ENCODE peak calls at places on chromosome 11, in ten cellular contexts. One of them, this sample, is unnamed.
A peak's percentile ranks its signal among the peaks of the same experiment; 100 is the strongest.

GRCh38 chr11:78574386-78575381 is at the start of gene NARS2:
- DNase-seq in CD8-positive, alpha-beta memory T cell: peak; percentile 95
- DNase-seq in adipocyte: peak; percentile 99
- DNase-seq in PC-3: peak; percentile 99
- DNase-seq in right atrium auricular region: peak; percentile 98
- DNase-seq in CD8-positive, alpha-beta T cell: peak; percentile 97
- DNase-seq in pancreas: peak; percentile 98
- DNase-seq in tibial nerve: peak; percentile 99
- DNase-seq in fibroblast of lung: peak; percentile 95
- DNase-seq in hepatocyte: peak; percentile 98
- DNase-seq in this sample: peak; percentile 98

GRCh38 chr11:100594320-100594719 is 92.8 kb upstream of the ARHGAP42 start:
- DNase-seq in CD8-positive, alpha-beta memory T cell: no peak
- DNase-seq in adipocyte: no peak
- DNase-seq in PC-3: no peak
- DNase-seq in right atrium auricular region: no peak
- DNase-seq in CD8-positive, alpha-beta T cell: no peak
- DNase-seq in pancreas: no peak
- DNase-seq in tibial nerve: no peak
- DNase-seq in fibroblast of lung: no peak
- DNase-seq in hepatocyte: no peak
- DNase-seq in this sample: no peak

GRCh38 chr11:104870910-104871309 is 27.4 kb downstream of the CASP12 start:
- DNase-seq in CD8-positive, alpha-beta memory T cell: no peak
- DNase-seq in adipocyte: peak; percentile 71
- DNase-seq in PC-3: no peak
- DNase-seq in right atrium auricular region: no peak
- DNase-seq in CD8-positive, alpha-beta T cell: no peak
- DNase-seq in pancreas: no peak
- DNase-seq in tibial nerve: no peak
- DNase-seq in fibroblast of lung: peak; percentile 83
- DNase-seq in hepatocyte: no peak
- DNase-seq in this sample: peak; percentile 3

GRCh38 chr11:70381872-70382842 is 16.2 kb upstream of the CTTN start:
- DNase-seq in CD8-positive, alpha-beta memory T cell: no peak
- DNase-seq in adipocyte: peak; percentile 66
- DNase-seq in PC-3: no peak
- DNase-seq in right atrium auricular region: no peak
- DNase-seq in CD8-positive, alpha-beta T cell: no peak
- DNase-seq in pancreas: no peak
- DNase-seq in tibial nerve: no peak
- DNase-seq in fibroblast of lung: peak; percentile 87
- DNase-seq in hepatocyte: no peak
- DNase-seq in this sample: peak; percentile 86

GRCh38 chr11:106091480-106092123 is 14.1 kb downstream of the AASDHPPT start:
- DNase-seq in CD8-positive, alpha-beta memory T cell: no peak
- DNase-seq in adipocyte: peak; percentile 85
- DNase-seq in PC-3: peak; percentile 65
- DNase-seq in right atrium auricular region: no peak
- DNase-seq in CD8-positive, alpha-beta T cell: no peak
- DNase-seq in pancreas: no peak
- DNase-seq in tibial nerve: no peak
- DNase-seq in fibroblast of lung: peak; percentile 88
- DNase-seq in hepatocyte: peak; percentile 11
- DNase-seq in this sample: peak; percentile 79

GRCh38 chr11:115896084-115896483 is 391.9 kb upstream of the CADM1 start:
- DNase-seq in CD8-positive, alpha-beta memory T cell: no peak
- DNase-seq in adipocyte: no peak
- DNase-seq in PC-3: no peak
- DNase-seq in right atrium auricular region: no peak
- DNase-seq in CD8-positive, alpha-beta T cell: no peak
- DNase-seq in pancreas: no peak
- DNase-seq in tibial nerve: no peak
- DNase-seq in fibroblast of lung: no peak
- DNase-seq in hepatocyte: no peak
- DNase-seq in this sample: no peak

GRCh38 chr11:75324189-75324588 is 27.3 kb downstream of the ARRB1 start:
- DNase-seq in CD8-positive, alpha-beta memory T cell: no peak
- DNase-seq in adipocyte: no peak
- DNase-seq in PC-3: no peak
- DNase-seq in right atrium auricular region: no peak
- DNase-seq in CD8-positive, alpha-beta T cell: no peak
- DNase-seq in pancreas: no peak
- DNase-seq in tibial nerve: no peak
- DNase-seq in fibroblast of lung: no peak
- DNase-seq in hepatocyte: no peak
- DNase-seq in this sample: no peak

GRCh38 chr11:76237914-76238313 is 31.6 kb upstream of the WNT11 start:
- DNase-seq in CD8-positive, alpha-beta memory T cell: no peak
- DNase-seq in adipocyte: peak; percentile 18
- DNase-seq in PC-3: peak; percentile 37
- DNase-seq in right atrium auricular region: no peak
- DNase-seq in CD8-positive, alpha-beta T cell: no peak
- DNase-seq in pancreas: no peak
- DNase-seq in tibial nerve: no peak
- DNase-seq in fibroblast of lung: no peak
- DNase-seq in hepatocyte: peak; percentile 37
- DNase-seq in this sample: peak; percentile 37

GRCh38 chr11:125583496-125583895 is 9.2 kb upstream of the STT3A start:
- DNase-seq in CD8-positive, alpha-beta memory T cell: no peak
- DNase-seq in adipocyte: no peak
- DNase-seq in PC-3: no peak
- DNase-seq in right atrium auricular region: no peak
- DNase-seq in CD8-positive, alpha-beta T cell: no peak
- DNase-seq in pancreas: no peak
- DNase-seq in tibial nerve: no peak
- DNase-seq in fibroblast of lung: no peak
- DNase-seq in hepatocyte: no peak
- DNase-seq in this sample: no peak

GRCh38 chr11:117511483-117511934 is 183.9 kb downstream of the CEP164 start:
- DNase-seq in CD8-positive, alpha-beta memory T cell: no peak
- DNase-seq in adipocyte: no peak
- DNase-seq in PC-3: no peak
- DNase-seq in right atrium auricular region: no peak
- DNase-seq in CD8-positive, alpha-beta T cell: no peak
- DNase-seq in pancreas: no peak
- DNase-seq in tibial nerve: no peak
- DNase-seq in fibroblast of lung: no peak
- DNase-seq in hepatocyte: no peak
- DNase-seq in this sample: no peak

GRCh38 chr11:90243534-90243933 is 20.7 kb upstream of the CHORDC1 start:
- DNase-seq in CD8-positive, alpha-beta memory T cell: no peak
- DNase-seq in adipocyte: no peak
- DNase-seq in PC-3: no peak
- DNase-seq in right atrium auricular region: no peak
- DNase-seq in CD8-positive, alpha-beta T cell: no peak
- DNase-seq in pancreas: no peak
- DNase-seq in tibial nerve: no peak
- DNase-seq in fibroblast of lung: no peak
- DNase-seq in hepatocyte: no peak
- DNase-seq in this sample: no peak

GRCh38 chr11:130622126-130622525 is 173.7 kb downstream of the ADAMTS15 start:
- DNase-seq in CD8-positive, alpha-beta memory T cell: no peak
- DNase-seq in adipocyte: no peak
- DNase-seq in PC-3: peak; percentile 42
- DNase-seq in right atrium auricular region: no peak
- DNase-seq in CD8-positive, alpha-beta T cell: no peak
- DNase-seq in pancreas: no peak
- DNase-seq in tibial nerve: no peak
- DNase-seq in fibroblast of lung: no peak
- DNase-seq in hepatocyte: no peak
- DNase-seq in this sample: no peak

GRCh38 chr11:123558536-123559315 is 95.7 kb downstream of the SCN3B start:
- DNase-seq in CD8-positive, alpha-beta memory T cell: no peak
- DNase-seq in adipocyte: no peak
- DNase-seq in PC-3: no peak
- DNase-seq in right atrium auricular region: no peak
- DNase-seq in CD8-positive, alpha-beta T cell: no peak
- DNase-seq in pancreas: no peak
- DNase-seq in tibial nerve: no peak
- DNase-seq in fibroblast of lung: peak; percentile 30
- DNase-seq in hepatocyte: no peak
- DNase-seq in this sample: no peak

GRCh38 chr11:83156150-83156995 is 558 bp upstream of the PCF11 start:
- DNase-seq in CD8-positive, alpha-beta memory T cell: peak; percentile 99
- DNase-seq in adipocyte: no peak
- DNase-seq in PC-3: peak; percentile 100
- DNase-seq in right atrium auricular region: peak; percentile 100
- DNase-seq in CD8-positive, alpha-beta T cell: peak; percentile 99
- DNase-seq in pancreas: peak; percentile 98
- DNase-seq in tibial nerve: peak; percentile 98
- DNase-seq in fibroblast of lung: peak; percentile 100
- DNase-seq in hepatocyte: peak; percentile 99
- DNase-seq in this sample: peak; percentile 100

GRCh38 chr11:17927643-17928343 is 85.1 kb downstream of the SERGEF start:
- DNase-seq in CD8-positive, alpha-beta memory T cell: no peak
- DNase-seq in adipocyte: peak; percentile 93
- DNase-seq in PC-3: no peak
- DNase-seq in right atrium auricular region: no peak
- DNase-seq in CD8-positive, alpha-beta T cell: no peak
- DNase-seq in pancreas: no peak
- DNase-seq in tibial nerve: no peak
- DNase-seq in fibroblast of lung: no peak
- DNase-seq in hepatocyte: peak; percentile 16
- DNase-seq in this sample: peak; percentile 67

GRCh38 chr11:24645563-24645962 is 148.7 kb downstream of the LUZP2 start:
- DNase-seq in CD8-positive, alpha-beta memory T cell: no peak
- DNase-seq in adipocyte: no peak
- DNase-seq in PC-3: no peak
- DNase-seq in right atrium auricular region: no peak
- DNase-seq in CD8-positive, alpha-beta T cell: no peak
- DNase-seq in pancreas: no peak
- DNase-seq in tibial nerve: no peak
- DNase-seq in fibroblast of lung: no peak
- DNase-seq in hepatocyte: no peak
- DNase-seq in this sample: no peak

GRCh38 chr11:15826826-15827225 is 529.5 kb downstream of the SOX6 start:
- DNase-seq in CD8-positive, alpha-beta memory T cell: no peak
- DNase-seq in adipocyte: peak; percentile 35
- DNase-seq in PC-3: no peak
- DNase-seq in right atrium auricular region: no peak
- DNase-seq in CD8-positive, alpha-beta T cell: no peak
- DNase-seq in pancreas: no peak
- DNase-seq in tibial nerve: peak; percentile 18
- DNase-seq in fibroblast of lung: no peak
- DNase-seq in hepatocyte: peak; percentile 56
- DNase-seq in this sample: peak; percentile 24

GRCh38 chr11:60378359-60378758 is at the start of gene MS4A7:
- DNase-seq in CD8-positive, alpha-beta memory T cell: no peak
- DNase-seq in adipocyte: no peak
- DNase-seq in PC-3: peak; percentile 68
- DNase-seq in right atrium auricular region: no peak
- DNase-seq in CD8-positive, alpha-beta T cell: no peak
- DNase-seq in pancreas: no peak
- DNase-seq in tibial nerve: peak; percentile 20
- DNase-seq in fibroblast of lung: no peak
- DNase-seq in hepatocyte: no peak
- DNase-seq in this sample: no peak

GRCh38 chr11:83087035-83087434 is 15.3 kb upstream of the RAB30 start:
- DNase-seq in CD8-positive, alpha-beta memory T cell: no peak
- DNase-seq in adipocyte: no peak
- DNase-seq in PC-3: peak; percentile 62
- DNase-seq in right atrium auricular region: no peak
- DNase-seq in CD8-positive, alpha-beta T cell: no peak
- DNase-seq in pancreas: no peak
- DNase-seq in tibial nerve: no peak
- DNase-seq in fibroblast of lung: peak; percentile 15
- DNase-seq in hepatocyte: peak; percentile 12
- DNase-seq in this sample: no peak

GRCh38 chr11:66933508-66933907 is 24.7 kb downstream of the PC start:
- DNase-seq in CD8-positive, alpha-beta memory T cell: no peak
- DNase-seq in adipocyte: peak; percentile 25
- DNase-seq in PC-3: no peak
- DNase-seq in right atrium auricular region: no peak
- DNase-seq in CD8-positive, alpha-beta T cell: no peak
- DNase-seq in pancreas: no peak
- DNase-seq in tibial nerve: no peak
- DNase-seq in fibroblast of lung: peak; percentile 42
- DNase-seq in hepatocyte: no peak
- DNase-seq in this sample: peak; percentile 15

GRCh38 chr11:61270354-61271070 is 24.6 kb downstream of the VWCE start:
- DNase-seq in CD8-positive, alpha-beta memory T cell: no peak
- DNase-seq in adipocyte: peak; percentile 52
- DNase-seq in PC-3: peak; percentile 33
- DNase-seq in right atrium auricular region: no peak
- DNase-seq in CD8-positive, alpha-beta T cell: no peak
- DNase-seq in pancreas: no peak
- DNase-seq in tibial nerve: no peak
- DNase-seq in fibroblast of lung: peak; percentile 41
- DNase-seq in hepatocyte: no peak
- DNase-seq in this sample: peak; percentile 80

GRCh38 chr11:12770966-12771597 is 96.9 kb downstream of the TEAD1 start:
- DNase-seq in CD8-positive, alpha-beta memory T cell: no peak
- DNase-seq in adipocyte: no peak
- DNase-seq in PC-3: no peak
- DNase-seq in right atrium auricular region: no peak
- DNase-seq in CD8-positive, alpha-beta T cell: no peak
- DNase-seq in pancreas: no peak
- DNase-seq in tibial nerve: no peak
- DNase-seq in fibroblast of lung: no peak
- DNase-seq in hepatocyte: no peak
- DNase-seq in this sample: no peak
- H3K4me1 ChIP-seq in CD8-positive, alpha-beta memory T cell: no peaks in the 10 kb centered on the region
- H3K4me1 ChIP-seq in adipocyte: peaks cover 66% of the 10 kb centered on the region
- H3K4me1 ChIP-seq in PC-3: peaks cover 42% of the 10 kb centered on the region
- H3K4me1 ChIP-seq in right atrium auricular region: peaks cover 62% of the 10 kb centered on the region
- H3K4me1 ChIP-seq in CD8-positive, alpha-beta T cell: no peaks in the 10 kb centered on the region
- H3K4me1 ChIP-seq in pancreas: peaks cover 10% of the 10 kb centered on the region
- H3K4me1 ChIP-seq in tibial nerve: no peaks in the 10 kb centered on the region
- H3K4me1 ChIP-seq in fibroblast of lung: peaks cover 40% of the 10 kb centered on the region
- H3K4me1 ChIP-seq in hepatocyte: peaks cover 29% of the 10 kb centered on the region
- H3K4me1 ChIP-seq in this sample: peaks cover 82% of the 10 kb centered on the region

GRCh38 chr11:3856856-3857553 is 1.5 kb downstream of the STIM1 start:
- DNase-seq in CD8-positive, alpha-beta memory T cell: no peak
- DNase-seq in adipocyte: no peak
- DNase-seq in PC-3: no peak
- DNase-seq in right atrium auricular region: no peak
- DNase-seq in CD8-positive, alpha-beta T cell: no peak
- DNase-seq in pancreas: no peak
- DNase-seq in tibial nerve: no peak
- DNase-seq in fibroblast of lung: no peak
- DNase-seq in hepatocyte: no peak
- DNase-seq in this sample: no peak
- H3K4me1 ChIP-seq in CD8-positive, alpha-beta memory T cell: peaks cover 75% of the 10 kb centered on the region
- H3K4me1 ChIP-seq in adipocyte: peaks cover 58% of the 10 kb centered on the region
- H3K4me1 ChIP-seq in PC-3: peaks cover 31% of the 10 kb centered on the region
- H3K4me1 ChIP-seq in right atrium auricular region: peaks cover 55% of the 10 kb centered on the region
- H3K4me1 ChIP-seq in CD8-positive, alpha-beta T cell: peaks cover 78% of the 10 kb centered on the region
- H3K4me1 ChIP-seq in pancreas: peaks cover 37% of the 10 kb centered on the region
- H3K4me1 ChIP-seq in tibial nerve: no peaks in the 10 kb centered on the region
- H3K4me1 ChIP-seq in fibroblast of lung: peaks cover 3% of the 10 kb centered on the region
- H3K4me1 ChIP-seq in hepatocyte: peaks cover 18% of the 10 kb centered on the region
- H3K4me1 ChIP-seq in this sample: peaks cover 17% of the 10 kb centered on the region

GRCh38 chr11:120185678-120186407 is 25.0 kb upstream of the OAF start:
- DNase-seq in CD8-positive, alpha-beta memory T cell: no peak
- DNase-seq in adipocyte: no peak
- DNase-seq in PC-3: no peak
- DNase-seq in right atrium auricular region: no peak
- DNase-seq in CD8-positive, alpha-beta T cell: no peak
- DNase-seq in pancreas: no peak
- DNase-seq in tibial nerve: no peak
- DNase-seq in fibroblast of lung: no peak
- DNase-seq in hepatocyte: peak; percentile 52
- DNase-seq in this sample: no peak
- H3K4me1 ChIP-seq in CD8-positive, alpha-beta memory T cell: no peaks in the 10 kb centered on the region
- H3K4me1 ChIP-seq in adipocyte: peaks cover 60% of the 10 kb centered on the region
- H3K4me1 ChIP-seq in PC-3: peaks cover 11% of the 10 kb centered on the region
- H3K4me1 ChIP-seq in right atrium auricular region: peaks cover 52% of the 10 kb centered on the region
- H3K4me1 ChIP-seq in CD8-positive, alpha-beta T cell: no peaks in the 10 kb centered on the region
- H3K4me1 ChIP-seq in pancreas: peaks cover 53% of the 10 kb centered on the region
- H3K4me1 ChIP-seq in tibial nerve: no peaks in the 10 kb centered on the region
- H3K4me1 ChIP-seq in fibroblast of lung: peaks cover 22% of the 10 kb centered on the region
- H3K4me1 ChIP-seq in hepatocyte: peaks cover 72% of the 10 kb centered on the region
- H3K4me1 ChIP-seq in this sample: peaks cover 32% of the 10 kb centered on the region

GRCh38 chr11:118877487-118878173 is 6.1 kb upstream of the CXCR5 start:
- DNase-seq in CD8-positive, alpha-beta memory T cell: no peak
- DNase-seq in adipocyte: no peak
- DNase-seq in PC-3: no peak
- DNase-seq in right atrium auricular region: no peak
- DNase-seq in CD8-positive, alpha-beta T cell: no peak
- DNase-seq in pancreas: no peak
- DNase-seq in tibial nerve: no peak
- DNase-seq in fibroblast of lung: no peak
- DNase-seq in hepatocyte: no peak
- DNase-seq in this sample: no peak
- H3K4me1 ChIP-seq in CD8-positive, alpha-beta memory T cell: peaks cover 89% of the 10 kb centered on the region
- H3K4me1 ChIP-seq in adipocyte: no peaks in the 10 kb centered on the region
- H3K4me1 ChIP-seq in PC-3: no peaks in the 10 kb centered on the region
- H3K4me1 ChIP-seq in right atrium auricular region: no peaks in the 10 kb centered on the region
- H3K4me1 ChIP-seq in CD8-positive, alpha-beta T cell: peaks cover 74% of the 10 kb centered on the region
- H3K4me1 ChIP-seq in pancreas: no peaks in the 10 kb centered on the region
- H3K4me1 ChIP-seq in tibial nerve: no peaks in the 10 kb centered on the region
- H3K4me1 ChIP-seq in fibroblast of lung: no peaks in the 10 kb centered on the region
- H3K4me1 ChIP-seq in hepatocyte: no peaks in the 10 kb centered on the region
- H3K4me1 ChIP-seq in this sample: no peaks in the 10 kb centered on the region

This sample was measured in GM23248.